ENCODE peak calls at places on chromosomes 13 and 19, in eight cellular contexts. One of them, this sample, is unnamed.

GRCh38 chr13:44322928-44323327 is 50.7 kb upstream of the SERP2 start:
- DNase-seq in breast epithelium: no peak
- DNase-seq in tibial nerve: no peak
- DNase-seq in A673: no peak
- DNase-seq in stomach: no peak
- DNase-seq in transverse colon: no peak
- DNase-seq in right atrium auricular region: no peak
- DNase-seq in A549: no peak
- DNase-seq in this sample: no peak

GRCh38 chr19:34082289-34083077 is 89.8 kb upstream of the LSM14A start:
- DNase-seq in breast epithelium: no peak
- DNase-seq in tibial nerve: no peak
- DNase-seq in A673: no peak
- DNase-seq in stomach: no peak
- DNase-seq in transverse colon: no peak
- DNase-seq in right atrium auricular region: no peak
- DNase-seq in A549: no peak
- DNase-seq in this sample: no peak

GRCh38 chr19:35105047-35105410 is 10.6 kb upstream of the FXYD3 start:
- DNase-seq in breast epithelium: no peak
- DNase-seq in tibial nerve: no peak
- DNase-seq in A673: no peak
- DNase-seq in stomach: no peak
- DNase-seq in transverse colon: no peak
- DNase-seq in right atrium auricular region: no peak
- DNase-seq in A549: no peak
- DNase-seq in this sample: no peak

GRCh38 chr19:44740351-44740824 is 8.1 kb upstream of the BCL3 start:
- DNase-seq in breast epithelium: no peak
- DNase-seq in tibial nerve: no peak
- DNase-seq in A673: no peak
- DNase-seq in stomach: no peak
- DNase-seq in transverse colon: no peak
- DNase-seq in right atrium auricular region: no peak
- DNase-seq in A549: peak; percentile 88
- DNase-seq in this sample: no peak

GRCh38 chr13:34356686-34357434 is 538.9 kb downstream of the RFC3 start:
- DNase-seq in breast epithelium: no peak
- DNase-seq in tibial nerve: no peak
- DNase-seq in A673: no peak
- DNase-seq in stomach: no peak
- DNase-seq in transverse colon: no peak
- DNase-seq in right atrium auricular region: no peak
- DNase-seq in A549: no peak
- DNase-seq in this sample: no peak

GRCh38 chr19:42370667-42371066 is 19.4 kb downstream of the CNFN start:
- DNase-seq in breast epithelium: no peak
- DNase-seq in tibial nerve: no peak
- DNase-seq in A673: no peak
- DNase-seq in stomach: no peak
- DNase-seq in transverse colon: no peak
- DNase-seq in right atrium auricular region: no peak
- DNase-seq in A549: no peak
- DNase-seq in this sample: no peak

GRCh38 chr13:36431204-36432105 is 840 bp upstream of the CCNA1 start:
- DNase-seq in breast epithelium: no peak
- DNase-seq in tibial nerve: no peak
- DNase-seq in A673: peak; percentile 33
- DNase-seq in stomach: no peak
- DNase-seq in transverse colon: no peak
- DNase-seq in right atrium auricular region: no peak
- DNase-seq in A549: no peak
- DNase-seq in this sample: no peak

GRCh38 chr19:1674293-1674679 is 21.9 kb upstream of the TCF3 start:
- DNase-seq in breast epithelium: no peak
- DNase-seq in tibial nerve: no peak
- DNase-seq in A673: no peak
- DNase-seq in stomach: no peak
- DNase-seq in transverse colon: no peak
- DNase-seq in right atrium auricular region: no peak
- DNase-seq in A549: no peak
- DNase-seq in this sample: no peak

GRCh38 chr13:20391597-20392452 is 133.8 kb downstream of the CRYL1 start:
- DNase-seq in breast epithelium: no peak
- DNase-seq in tibial nerve: no peak
- DNase-seq in A673: peak; percentile 6
- DNase-seq in stomach: no peak
- DNase-seq in transverse colon: no peak
- DNase-seq in right atrium auricular region: peak; percentile 48
- DNase-seq in A549: peak; percentile 50
- DNase-seq in this sample: no peak

GRCh38 chr19:35790981-35791813 is 15.8 kb downstream of the ARHGAP33 start:
- DNase-seq in breast epithelium: no peak
- DNase-seq in tibial nerve: no peak
- DNase-seq in A673: no peak
- DNase-seq in stomach: no peak
- DNase-seq in transverse colon: no peak
- DNase-seq in right atrium auricular region: no peak
- DNase-seq in A549: peak; percentile 38
- DNase-seq in this sample: no peak

GRCh38 chr19:3061214-3062161 is 807 bp downstream of the TLE5 start:
- DNase-seq in breast epithelium: no peak
- DNase-seq in tibial nerve: no peak
- DNase-seq in A673: no peak
- DNase-seq in stomach: peak; percentile 52
- DNase-seq in transverse colon: peak; percentile 76
- DNase-seq in right atrium auricular region: no peak
- DNase-seq in A549: no peak
- DNase-seq in this sample: peak; percentile 83
- TF ChIP-seq CTCF in breast epithelium: peak; percentile 13
- TF ChIP-seq CTCF in tibial nerve: peak; percentile 21
- TF ChIP-seq CTCF in A673: peak; percentile 44
- TF ChIP-seq CTCF in stomach: peak; percentile 20
- TF ChIP-seq CTCF in transverse colon: peak; percentile 14
- TF ChIP-seq CTCF in right atrium auricular region: peak; percentile 65
- TF ChIP-seq CTCF in A549: peak; percentile 24
- TF ChIP-seq CTCF in this sample: peak; percentile 16

GRCh38 chr19:39183100-39183499 is 13.7 kb upstream of the NCCRP1 start:
- DNase-seq in breast epithelium: no peak
- DNase-seq in tibial nerve: no peak
- DNase-seq in A673: no peak
- DNase-seq in stomach: no peak
- DNase-seq in transverse colon: no peak
- DNase-seq in right atrium auricular region: no peak
- DNase-seq in A549: no peak
- DNase-seq in this sample: no peak
- H3K4me1 ChIP-seq in breast epithelium: no peaks in the 10 kb centered on the region
- H3K4me1 ChIP-seq in tibial nerve: no peaks in the 10 kb centered on the region
- H3K4me1 ChIP-seq in A673: no peaks in the 10 kb centered on the region
- H3K4me1 ChIP-seq in stomach: peaks cover 7% of the 10 kb centered on the region
- H3K4me1 ChIP-seq in transverse colon: no peaks in the 10 kb centered on the region
- H3K4me1 ChIP-seq in right atrium auricular region: no peaks in the 10 kb centered on the region
- H3K4me1 ChIP-seq in A549: no peaks in the 10 kb centered on the region
- H3K4me1 ChIP-seq in this sample: no peaks in the 10 kb centered on the region

GRCh38 chr19:17764348-17764747 is 13.1 kb downstream of the FCHO1 start:
- DNase-seq in breast epithelium: no peak
- DNase-seq in tibial nerve: no peak
- DNase-seq in A673: no peak
- DNase-seq in stomach: no peak
- DNase-seq in transverse colon: no peak
- DNase-seq in right atrium auricular region: no peak
- DNase-seq in A549: no peak
- DNase-seq in this sample: no peak

GRCh38 chr19:17762505-17763229 is 11.4 kb downstream of the FCHO1 start:
- DNase-seq in breast epithelium: no peak
- DNase-seq in tibial nerve: no peak
- DNase-seq in A673: peak; percentile 87
- DNase-seq in stomach: no peak
- DNase-seq in transverse colon: peak; percentile 47
- DNase-seq in right atrium auricular region: no peak
- DNase-seq in A549: peak; percentile 86
- DNase-seq in this sample: no peak

GRCh38 chr19:17758528-17758927 is 7.3 kb downstream of the FCHO1 start:
- DNase-seq in breast epithelium: no peak
- DNase-seq in tibial nerve: no peak
- DNase-seq in A673: no peak
- DNase-seq in stomach: no peak
- DNase-seq in transverse colon: no peak
- DNase-seq in right atrium auricular region: no peak
- DNase-seq in A549: no peak
- DNase-seq in this sample: no peak

GRCh38 chr19:17765069-17765618 is 13.9 kb downstream of the FCHO1 start:
- DNase-seq in breast epithelium: peak; percentile 44
- DNase-seq in tibial nerve: peak; percentile 38
- DNase-seq in A673: no peak
- DNase-seq in stomach: peak; percentile 66
- DNase-seq in transverse colon: peak; percentile 86
- DNase-seq in right atrium auricular region: peak; percentile 73
- DNase-seq in A549: peak; percentile 92
- DNase-seq in this sample: no peak

DNA sequence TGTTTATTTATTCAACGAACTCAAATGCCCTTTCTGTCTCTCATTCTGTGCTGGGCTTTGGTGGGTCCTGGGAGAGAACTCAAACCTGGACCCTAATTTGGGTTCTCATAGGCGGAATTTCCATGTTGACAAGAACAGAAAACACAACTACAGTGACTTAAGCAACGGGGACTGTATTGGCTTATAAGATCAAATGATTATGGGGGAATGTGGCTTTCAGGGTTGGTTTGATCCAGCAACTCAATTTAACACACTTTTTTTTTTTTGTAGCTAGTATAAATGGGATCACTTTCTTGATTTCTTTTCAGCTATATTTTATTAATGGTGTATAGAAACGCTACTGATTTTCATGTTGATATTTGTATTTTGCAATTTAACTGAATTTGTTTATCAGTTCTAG is 9.9 kb downstream of the FCHO1 start:
- DNase-seq in breast epithelium: no peak
- DNase-seq in tibial nerve: no peak
- DNase-seq in A673: no peak
- DNase-seq in stomach: no peak
- DNase-seq in transverse colon: no peak
- DNase-seq in right atrium auricular region: no peak
- DNase-seq in A549: no peak
- DNase-seq in this sample: no peak
- H3K27ac ChIP-seq in breast epithelium: no peak overlapping the region
- H3K27ac ChIP-seq in tibial nerve: no peak overlapping the region
- H3K27ac ChIP-seq in A673: no peak overlapping the region
- H3K27ac ChIP-seq in stomach: no peak overlapping the region
- H3K27ac ChIP-seq in transverse colon: no peak overlapping the region
- H3K27ac ChIP-seq in right atrium auricular region: no peak overlapping the region
- H3K27ac ChIP-seq in A549: no peak overlapping the region
- H3K27ac ChIP-seq in this sample: no peak overlapping the region

GRCh38 chr13:26042781-26043180 is 9.0 kb downstream of the SHISA2 start:
- DNase-seq in breast epithelium: no peak
- DNase-seq in tibial nerve: no peak
- DNase-seq in A673: no peak
- DNase-seq in stomach: no peak
- DNase-seq in transverse colon: no peak
- DNase-seq in right atrium auricular region: no peak
- DNase-seq in A549: no peak
- DNase-seq in this sample: no peak

GRCh38 chr13:26037302-26037701 is 14.5 kb downstream of the SHISA2 start:
- DNase-seq in breast epithelium: no peak
- DNase-seq in tibial nerve: no peak
- DNase-seq in A673: peak; percentile 60
- DNase-seq in stomach: no peak
- DNase-seq in transverse colon: no peak
- DNase-seq in right atrium auricular region: no peak
- DNase-seq in A549: peak; percentile 19
- DNase-seq in this sample: no peak

GRCh38 chr13:26036383-26036782 is 15.4 kb downstream of the SHISA2 start:
- DNase-seq in breast epithelium: no peak
- DNase-seq in tibial nerve: no peak
- DNase-seq in A673: no peak
- DNase-seq in stomach: no peak
- DNase-seq in transverse colon: no peak
- DNase-seq in right atrium auricular region: no peak
- DNase-seq in A549: no peak
- DNase-seq in this sample: no peak

GRCh38 chr13:26041476-26041875 is 10.3 kb downstream of the SHISA2 start:
- DNase-seq in breast epithelium: no peak
- DNase-seq in tibial nerve: no peak
- DNase-seq in A673: no peak
- DNase-seq in stomach: no peak
- DNase-seq in transverse colon: no peak
- DNase-seq in right atrium auricular region: no peak
- DNase-seq in A549: no peak
- DNase-seq in this sample: no peak

GRCh38 chr13:26038931-26039475 is 12.8 kb downstream of the SHISA2 start:
- DNase-seq in breast epithelium: no peak
- DNase-seq in tibial nerve: no peak
- DNase-seq in A673: no peak
- DNase-seq in stomach: no peak
- DNase-seq in transverse colon: no peak
- DNase-seq in right atrium auricular region: no peak
- DNase-seq in A549: no peak
- DNase-seq in this sample: no peak
- TF ChIP-seq CTCF in breast epithelium: no peak
- TF ChIP-seq CTCF in tibial nerve: no peak
- TF ChIP-seq CTCF in A673: no peak
- TF ChIP-seq CTCF in stomach: no peak
- TF ChIP-seq CTCF in transverse colon: no peak
- TF ChIP-seq CTCF in right atrium auricular region: no peak
- TF ChIP-seq CTCF in A549: no peak
- TF ChIP-seq CTCF in this sample: no peak

GRCh38 chr19:47100290-47100689 is 13.3 kb downstream of the ZC3H4 start:
- DNase-seq in breast epithelium: no peak
- DNase-seq in tibial nerve: no peak
- DNase-seq in A673: no peak
- DNase-seq in stomach: no peak
- DNase-seq in transverse colon: no peak
- DNase-seq in right atrium auricular region: no peak
- DNase-seq in A549: peak; percentile 55
- DNase-seq in this sample: no peak
- H3K4me1 ChIP-seq in breast epithelium: peaks cover 32% of the 10 kb centered on the region
- H3K4me1 ChIP-seq in tibial nerve: peaks cover 67% of the 10 kb centered on the region
- H3K4me1 ChIP-seq in A673: peaks cover 17% of the 10 kb centered on the region
- H3K4me1 ChIP-seq in stomach: peaks cover 76% of the 10 kb centered on the region
- H3K4me1 ChIP-seq in transverse colon: peaks cover 27% of the 10 kb centered on the region
- H3K4me1 ChIP-seq in right atrium auricular region: peaks cover 65% of the 10 kb centered on the region
- H3K4me1 ChIP-seq in A549: peaks cover 21% of the 10 kb centered on the region
- H3K4me1 ChIP-seq in this sample: peaks cover 8% of the 10 kb centered on the region

This sample was measured in CD8-positive, alpha-beta T cell.